ENCODE peak calls at places on chromosomes 11 and 22, in six cellular contexts. O, Y, A, J, H and D are unnamed samples.

GRCh38 chr11:125874556-125875124 is 12.8 kb upstream of the HYLS1 start:
- DNase-seq in A (peak; percentile 25), O (peak; percentile 86), H (peak; percentile 51), Y (peak; percentile 43), J (peak; percentile 25), D (peak; percentile 28)

GRCh38 chr22:47804281-47804680 is 1041.8 kb downstream of the TBC1D22A start:
- DNase-seq in H (no peak), A (no peak), J (no peak), O (no peak), Y (no peak), D (no peak)

GRCh38 chr22:39236321-39237275 is 8.2 kb downstream of the PDGFB start:
- DNase-seq in J (peak; percentile 23), Y (peak; percentile 83), O (no peak), H (no peak), A (peak; percentile 69), D (peak; percentile 38)

GRCh38 chr11:1921576-1922141 is 2.2 kb downstream of the TNNT3 start:
- DNase-seq in A (no peak), H (no peak), Y (no peak), O (no peak), J (no peak), D (no peak)

GRCh38 chr22:38314992-38315800 is 2.0 kb downstream of the CSNK1E start:
- DNase-seq in A (no peak), H (no peak), Y (no peak), O (peak; percentile 27), J (no peak), D (no peak)

GRCh38 chr11:116544721-116545120 is 228.1 kb downstream of the BUD13 start:
- DNase-seq in Y (no peak), H (no peak), A (no peak), O (no peak), J (no peak), D (no peak)

GRCh38 chr11:108131993-108132392 is 10.6 kb downstream of the ACAT1 start:
- DNase-seq in H (no peak), O (no peak), Y (no peak), J (no peak), A (no peak), D (no peak)

GRCh38 chr22:37492428-37493344 is 6.5 kb upstream of the MFNG start:
- DNase-seq in O (no peak), Y (no peak), H (no peak), J (peak; percentile 59), A (no peak), D (peak; percentile 31)

GRCh38 chr11:75492181-75492820 is 33.4 kb downstream of the GDPD5 start:
- DNase-seq in A (no peak), Y (peak; percentile 45), J (peak; percentile 38), H (no peak), O (no peak), D (peak; percentile 43)

GRCh38 chr11:19218216-19218615 is 16.4 kb upstream of the CSRP3 start:
- DNase-seq in J (no peak), O (no peak), A (no peak), Y (no peak), H (no peak), D (no peak)

GRCh38 chr11:18699848-18700261 is 1.3 kb downstream of the TMEM86A start:
- DNase-seq in O (no peak), A (peak; percentile 32), Y (no peak), H (no peak), J (no peak), D (no peak)

GRCh38 chr11:24234822-24235508 is 261.9 kb upstream of the LUZP2 start:
- DNase-seq in Y (no peak), O (peak; percentile 65), J (no peak), A (no peak), H (no peak), D (no peak)

GRCh38 chr11:9619004-9619403 is 44.9 kb upstream of the SWAP70 start:
- DNase-seq in A (no peak), H (no peak), Y (no peak), J (no peak), O (no peak), D (no peak)

GRCh38 chr11:67118059-67118766 is 850 bp upstream of the KDM2A start:
- DNase-seq in Y (no peak), J (peak; percentile 53), O (peak; percentile 65), A (peak; percentile 45), H (peak; percentile 45), D (peak; percentile 43)

GRCh38 chr22:46564084-46564714 is 26.8 kb upstream of the CELSR1 start:
- DNase-seq in A (peak; percentile 53), O (no peak), J (no peak), H (no peak), Y (no peak), D (no peak)

GRCh38 chr22:44192811-44193536 is 12.2 kb downstream of the PARVG start:
- DNase-seq in A (no peak), Y (no peak), O (no peak), J (no peak), H (no peak), D (no peak)

GRCh38 chr11:61888043-61888442 is 3.3 kb downstream of the FADS3 start:
- DNase-seq in J (no peak), H (no peak), A (peak; percentile 87), O (no peak), Y (no peak), D (no peak)

GRCh38 chr11:65776710-65777141 is 4.0 kb downstream of the AP5B1 start:
- DNase-seq in J (no peak), O (peak; percentile 29), A (no peak), Y (no peak), H (no peak), D (no peak)